ENCODE peak calls at places on chromosome 14, in eight cellular contexts. O, H, N, Z, J, K, M and P are unnamed samples.

GRCh38 chr14:66038214-66038977 is 447.8 kb upstream of the CCDC196 start:
- DNase-seq in O (no peak), N (peak; percentile 19), Z (no peak), K (no peak), J (peak; percentile 35), M (no peak), H (peak; percentile 26), P (peak; percentile 0)

GRCh38 chr14:75315143-75315542 is 36.5 kb downstream of the FOS start:
- DNase-seq in J (no peak), O (no peak), H (no peak), K (peak; percentile 83), Z (no peak), N (no peak), M (no peak), P (peak; percentile 52)

GRCh38 chr14:54782803-54783659 is 119.6 kb downstream of the GCH1 start:
- DNase-seq in O (peak; percentile 35), Z (no peak), N (no peak), K (no peak), M (no peak), H (peak; percentile 52), J (no peak), P (no peak)

GRCh38 chr14:101371691-101372493 is 189.4 kb upstream of the DIO3 start:
- DNase-seq in Z (no peak), K (no peak), N (no peak), H (no peak), O (no peak), J (no peak), M (no peak), P (no peak)

GRCh38 chr14:23056257-23056955 is 914 bp downstream of the CDH24 start:
- DNase-seq in J (peak; percentile 82), H (peak; percentile 54), Z (peak; percentile 77), O (peak; percentile 87), M (peak; percentile 64), N (peak; percentile 81), K (peak; percentile 53), P (peak; percentile 65)

GRCh38 chr14:100872641-100873071 is 30.9 kb downstream of the RTL1 start:
- DNase-seq in O (no peak), J (no peak), M (no peak), Z (no peak), N (no peak), H (no peak), K (no peak), P (no peak)

GRCh38 chr14:103629503-103630121 is 601 bp downstream of the KLC1 start:
- DNase-seq in Z (peak; percentile 69), J (peak; percentile 54), H (no peak), N (peak; percentile 71), K (no peak), M (peak; percentile 26), O (peak; percentile 85), P (no peak)

GRCh38 chr14:91554535-91555332 is 44.6 kb upstream of the PPP4R3A start:
- DNase-seq in O (no peak), K (no peak), Z (no peak), N (no peak), J (no peak), M (no peak), H (no peak), P (no peak)

GRCh38 chr14:77498120-77498979 is at the start of gene ISM2:
- DNase-seq in O (peak; percentile 80), J (peak; percentile 54), N (peak; percentile 71), H (no peak), M (no peak), Z (peak; percentile 52), K (peak; percentile 12), P (peak; percentile 28)

GRCh38 chr14:74065746-74066575 is 18.3 kb downstream of the ALDH6A1 start:
- DNase-seq in K (peak; percentile 75), Z (no peak), O (no peak), M (no peak), H (no peak), N (no peak), J (peak; percentile 76), P (peak; percentile 78)

GRCh38 chr14:69712637-69713088 is 54.3 kb upstream of the SRSF5 start:
- DNase-seq in O (peak; percentile 43), M (no peak), J (no peak), H (no peak), K (no peak), Z (no peak), N (no peak), P (no peak)

GRCh38 chr14:35821546-35822411 is 4.4 kb upstream of the BRMS1L start:
- DNase-seq in H (peak; percentile 42), N (peak; percentile 51), O (no peak), K (peak; percentile 49), J (peak; percentile 62), M (no peak), Z (no peak), P (peak; percentile 45)